ENCODE peak calls at places on chromosomes 7 and 10, in ten cellular contexts. I is GM18507, F is Right ventricle myocardium superior, T is SHP77 treated with DMSO at 0.1 percent for 48 hours, P is hippocampal formation, X is amniotic stem cell, Y is NB4, Z is neural crest cell, M is brain microvascular endothelial cell, W is cardiac septum. D is an unnamed sample.

GRCh38 chr10:28432210-28432676 is 100.7 kb upstream of the WAC start:
- DNase-seq in I (peak), F (peak), T (peak), P (peak), X (peak), Y (peak), Z (peak), M (peak), W (peak), D (peak)

GRCh38 chr10:9209105-9209798 is 1154.8 kb downstream of the GATA3 start:
- DNase-seq in I (peak), F (peak), T (no peak), P (peak), X (peak), Y (peak), Z (peak), M (peak), W (no peak), D (peak)

GRCh38 chr7:24979863-24980694 is at the start of gene OSBPL3:
- DNase-seq in I (no peak), F (peak), T (no peak), P (peak), X (peak), Y (peak), Z (peak), M (peak), W (peak), D (peak)

GRCh38 chr7:92485974-92486373 is 8.2 kb upstream of the ERVW-1 start:
- DNase-seq in I (no peak), F (no peak), T (no peak), P (no peak), X (no peak), Y (no peak), Z (no peak), M (no peak), W (no peak), D (no peak)

GRCh38 chr10:68826764-68827591 is at the start of gene STOX1:
- DNase-seq in I (peak), F (peak), T (no peak), P (no peak), X (no peak), Y (peak), Z (peak), M (peak), W (no peak), D (peak)

GRCh38 chr10:63105811-63106755 is 27.0 kb upstream of the NRBF2 start:
- DNase-seq in I (no peak), F (peak), T (no peak), P (no peak), X (peak), Y (no peak), Z (no peak), M (peak), W (peak), D (no peak)

GRCh38 chr7:76390092-76390491 is 19.4 kb downstream of the SSC4D start:
- DNase-seq in I (no peak), F (no peak), T (no peak), P (no peak), X (no peak), Y (no peak), Z (no peak), M (no peak), W (no peak), D (no peak)

GRCh38 chr10:117934477-117934876 is 112.3 kb downstream of the RAB11FIP2 start:
- DNase-seq in I (no peak), F (no peak), T (no peak), P (no peak), X (no peak), Y (no peak), Z (no peak), M (no peak), W (no peak), D (no peak)

GRCh38 chr10:99733366-99733765 is 1.3 kb downstream of the CUTC start:
- DNase-seq in I (no peak), F (no peak), T (no peak), P (no peak), X (no peak), Y (peak), Z (no peak), M (no peak), W (no peak), D (no peak)

GRCh38 chr10:106185991-106186390 is 978.5 kb downstream of the SORCS1 start:
- DNase-seq in I (no peak), F (no peak), T (no peak), P (no peak), X (no peak), Y (no peak), Z (no peak), M (no peak), W (no peak), D (no peak)

GRCh38 chr7:43112941-43113621 is 634 bp downstream of the HECW1 start:
- DNase-seq in I (no peak), F (peak), T (no peak), P (no peak), X (peak), Y (no peak), Z (peak), M (peak), W (no peak), D (no peak)

GRCh38 chr10:1370298-1370697 is 314.1 kb downstream of the WDR37 start:
- DNase-seq in I (no peak), F (no peak), T (no peak), P (no peak), X (no peak), Y (peak), Z (no peak), M (no peak), W (no peak), D (no peak)

GRCh38 chr10:71712572-71713134 is 6.9 kb downstream of the C10orf105 start:
- DNase-seq in I (no peak), F (peak), T (no peak), P (no peak), X (no peak), Y (no peak), Z (no peak), M (no peak), W (no peak), D (no peak)

GRCh38 chr10:100562806-100563293 is 27.1 kb downstream of the HIF1AN start:
- DNase-seq in I (no peak), F (no peak), T (no peak), P (peak), X (peak), Y (peak), Z (peak), M (peak), W (no peak), D (peak)

GRCh38 chr10:24513155-24513554 is 210.5 kb downstream of the ARHGAP21 start:
- DNase-seq in I (no peak), F (no peak), T (no peak), P (no peak), X (no peak), Y (peak), Z (no peak), M (peak), W (no peak), D (no peak)

GRCh38 chr7:112137141-112138101 is 68.8 kb downstream of the DOCK4 start:
- DNase-seq in I (no peak), F (no peak), T (no peak), P (no peak), X (no peak), Y (no peak), Z (no peak), M (no peak), W (no peak), D (no peak)

GRCh38 chr7:157575181-157575580 is 238.4 kb downstream of the DNAJB6 start:
- DNase-seq in I (no peak), F (no peak), T (no peak), P (no peak), X (no peak), Y (no peak), Z (no peak), M (no peak), W (no peak), D (no peak)

GRCh38 chr7:65477326-65477725 is 103.7 kb downstream of the ZNF92 start:
- DNase-seq in I (no peak), F (no peak), T (no peak), P (no peak), X (no peak), Y (peak), Z (peak), M (no peak), W (no peak), D (no peak)

GRCh38 chr10:96501985-96502384 is 11.7 kb downstream of the TLL2 start:
- DNase-seq in I (no peak), F (no peak), T (no peak), P (no peak), X (no peak), Y (no peak), Z (no peak), M (no peak), W (peak), D (no peak)

GRCh38 chr7:22445140-22445722 is 54.8 kb downstream of the STEAP1B start:
- DNase-seq in I (no peak), F (peak), T (peak), P (no peak), X (no peak), Y (no peak), Z (no peak), M (no peak), W (peak), D (peak)

GRCh38 chr10:75717126-75717916 is 285.9 kb downstream of the LRMDA start:
- DNase-seq in I (no peak), F (no peak), T (no peak), P (no peak), X (no peak), Y (peak), Z (no peak), M (no peak), W (no peak), D (no peak)

GRCh38 chr7:102322202-102322715 is 34.0 kb downstream of the SPDYE6 start:
- DNase-seq in I (no peak), F (no peak), T (no peak), P (no peak), X (no peak), Y (peak), Z (no peak), M (no peak), W (peak), D (no peak)

GRCh38 chr10:51886438-51887068 is 187.2 kb upstream of the CSTF2T start:
- DNase-seq in I (no peak), F (no peak), T (no peak), P (no peak), X (no peak), Y (no peak), Z (no peak), M (peak), W (no peak), D (no peak)

GRCh38 chr10:11276475-11276990 is 258.9 kb downstream of the CELF2 start:
- DNase-seq in I (no peak), F (no peak), T (no peak), P (no peak), X (no peak), Y (no peak), Z (no peak), M (no peak), W (no peak), D (peak)

GRCh38 chr7:20201380-20201779 is 15.8 kb downstream of the MACC1 start:
- DNase-seq in I (no peak), F (no peak), T (no peak), P (no peak), X (no peak), Y (peak), Z (no peak), M (no peak), W (no peak), D (no peak)

GRCh38 chr7:155377837-155378579 is 79.9 kb upstream of the EN2 start:
- DNase-seq in I (no peak), F (no peak), T (no peak), P (no peak), X (no peak), Y (peak), Z (no peak), M (no peak), W (no peak), D (no peak)

GRCh38 chr10:77283326-77283725 is 354.3 kb downstream of the KCNMA1 start:
- DNase-seq in I (no peak), F (no peak), T (no peak), P (no peak), X (no peak), Y (no peak), Z (no peak), M (no peak), W (no peak), D (no peak)

GRCh38 chr10:5550621-5551530 is 26.1 kb downstream of the CALML3 start:
- DNase-seq in I (no peak), F (peak), T (no peak), P (no peak), X (no peak), Y (peak), Z (no peak), M (peak), W (peak), D (no peak)

GRCh38 chr10:133072776-133073390 is 14.8 kb upstream of the ADGRA1 start:
- DNase-seq in I (no peak), F (no peak), T (no peak), P (no peak), X (no peak), Y (no peak), Z (no peak), M (no peak), W (no peak), D (no peak)

GRCh38 chr7:128361463-128362441 is at the start of gene PRRT4:
- DNase-seq in I (no peak), F (peak), T (no peak), P (no peak), X (no peak), Y (peak), Z (peak), M (no peak), W (no peak), D (peak)

GRCh38 chr10:44468965-44469364 is 84.1 kb upstream of the CXCL12 start:
- DNase-seq in I (no peak), F (no peak), T (no peak), P (no peak), X (no peak), Y (no peak), Z (no peak), M (no peak), W (no peak), D (no peak)

GRCh38 chr10:63553473-63553872 is 32.3 kb downstream of the REEP3 start:
- DNase-seq in I (no peak), F (no peak), T (no peak), P (no peak), X (no peak), Y (no peak), Z (no peak), M (peak), W (no peak), D (no peak)

GRCh38 chr10:104349623-104350142 is 4.0 kb upstream of the CFAP58 start:
- DNase-seq in I (no peak), F (no peak), T (no peak), P (no peak), X (no peak), Y (peak), Z (no peak), M (no peak), W (no peak), D (no peak)

GRCh38 chr10:75030371-75030770 is 81.1 kb upstream of the SAMD8 start:
- DNase-seq in I (no peak), F (no peak), T (no peak), P (no peak), X (no peak), Y (no peak), Z (no peak), M (no peak), W (no peak), D (no peak)

GRCh38 chr10:101087965-101088364 is 26.2 kb downstream of the KAZALD1 start:
- DNase-seq in I (no peak), F (no peak), T (no peak), P (no peak), X (no peak), Y (no peak), Z (no peak), M (no peak), W (no peak), D (no peak)